ENCODE peak calls at places on chromosomes 5 and 9, in ten cellular contexts. D, U, R, B, T, K, I, S, M and Y are unnamed samples.

GRCh38 chr9:5767968-5768932 is 64.7 kb downstream of the ERMP1 start:
- DNase-seq in D (no peak), U (no peak), R (no peak), B (no peak), T (no peak), K (no peak), I (no peak), S (no peak), M (no peak), Y (no peak)

GRCh38 chr5:53071738-53072137 is 37.8 kb downstream of the MOCS2 start:
- DNase-seq in D (no peak), U (no peak), R (no peak), B (no peak), T (no peak), K (peak), I (no peak), S (no peak), M (no peak), Y (no peak)

GRCh38 chr9:81906656-81907055 is 21.6 kb upstream of the SPATA31D4 start:
- DNase-seq in D (no peak), U (no peak), R (no peak), B (no peak), T (no peak), K (peak), I (no peak), S (no peak), M (no peak), Y (no peak)

GRCh38 chr5:82405166-82405565 is 127.0 kb upstream of the RPS23 start:
- DNase-seq in D (no peak), U (no peak), R (no peak), B (no peak), T (no peak), K (peak), I (no peak), S (no peak), M (no peak), Y (no peak)

GRCh38 chr5:75992677-75993582 is 90.3 kb upstream of the SV2C start:
- DNase-seq in D (no peak), U (no peak), R (no peak), B (no peak), T (no peak), K (no peak), I (no peak), S (no peak), M (no peak), Y (no peak)

GRCh38 chr5:10145922-10146321 is 103.8 kb downstream of the ATPSCKMT start:
- DNase-seq in D (peak), U (no peak), R (no peak), B (no peak), T (no peak), K (peak), I (no peak), S (no peak), M (no peak), Y (no peak)

GRCh38 chr9:91572044-91572443 is 148.4 kb upstream of the NFIL3 start:
- DNase-seq in D (no peak), U (no peak), R (no peak), B (no peak), T (no peak), K (peak), I (no peak), S (peak), M (no peak), Y (no peak)

GRCh38 chr5:91296691-91297143 is 86.4 kb downstream of the ARRDC3 start:
- DNase-seq in D (peak), U (no peak), R (no peak), B (no peak), T (peak), K (no peak), I (peak), S (no peak), M (no peak), Y (peak)

GRCh38 chr9:96619491-96620154 is at the start of gene CDC14B:
- DNase-seq in D (peak), U (peak), R (peak), B (peak), T (peak), K (peak), I (peak), S (peak), M (peak), Y (peak)

GRCh38 chr9:122095010-122095767 is 2.1 kb upstream of the TTLL11 start:
- DNase-seq in D (peak), U (no peak), R (peak), B (no peak), T (no peak), K (peak), I (peak), S (peak), M (no peak), Y (peak)

GRCh38 chr9:135905380-135906282 is 1.7 kb downstream of the CAMSAP1 start:
- DNase-seq in D (no peak), U (peak), R (peak), B (no peak), T (no peak), K (peak), I (no peak), S (no peak), M (no peak), Y (peak)

GRCh38 chr9:99181621-99182020 is 40.1 kb downstream of the ALG2 start:
- DNase-seq in D (no peak), U (no peak), R (no peak), B (no peak), T (no peak), K (peak), I (no peak), S (no peak), M (no peak), Y (no peak)

GRCh38 chr5:107272509-107272908 is 398.2 kb downstream of the EFNA5 start:
- DNase-seq in D (no peak), U (no peak), R (no peak), B (no peak), T (no peak), K (no peak), I (no peak), S (no peak), M (no peak), Y (no peak)
- TF ChIP-seq CTCF in D (no peak), U (no peak), R (no peak), B (no peak), T (no peak), K (no peak), I (no peak), S (no peak), M (no peak), Y (no peak)

DNA sequence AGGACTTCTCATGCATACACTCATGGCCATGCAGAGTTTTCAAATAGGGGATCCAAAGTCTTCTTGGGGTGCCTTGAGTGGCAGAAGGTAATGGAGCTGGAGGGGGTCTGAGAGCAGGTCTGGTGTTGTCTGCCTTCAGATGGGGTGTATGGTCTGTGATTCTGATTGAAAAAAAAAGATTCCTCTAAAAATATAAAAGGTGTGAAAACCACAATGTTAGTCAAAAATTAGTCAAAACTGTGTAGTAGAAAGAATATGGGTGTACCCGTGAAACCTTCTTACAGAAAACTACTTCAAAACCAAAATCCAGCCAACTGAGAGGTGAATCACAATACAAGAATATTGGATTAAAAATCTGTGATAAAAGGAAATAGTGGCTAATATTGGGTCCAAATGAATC is 20.1 kb downstream of the DOCK2 start:
- DNase-seq in D (no peak), U (no peak), R (no peak), B (no peak), T (no peak), K (no peak), I (no peak), S (no peak), M (no peak), Y (no peak)
- H3K4me3 ChIP-seq in D (no peak), U (no peak), R (no peak), B (no peak), T (no peak), K (no peak), I (no peak), S (no peak), M (no peak), Y (no peak)

GRCh38 chr5:137753986-137754235 is 252 bp downstream of the HNRNPA0 start:
- DNase-seq in D (no peak), U (no peak), R (no peak), B (no peak), T (no peak), K (no peak), I (no peak), S (no peak), M (no peak), Y (no peak)

GRCh38 chr5:137754961-137755762 is 999 bp upstream of the HNRNPA0 start:
- DNase-seq in D (no peak), U (no peak), R (no peak), B (no peak), T (no peak), K (no peak), I (no peak), S (no peak), M (no peak), Y (peak)

GRCh38 chr5:137752873-137753226 is 1.3 kb downstream of the HNRNPA0 start:
- DNase-seq in D (peak), U (no peak), R (no peak), B (no peak), T (no peak), K (no peak), I (no peak), S (peak), M (no peak), Y (peak)

GRCh38 chr5:137753227-137753985 is 757 bp downstream of the HNRNPA0 start:
- DNase-seq in D (no peak), U (peak), R (peak), B (peak), T (no peak), K (no peak), I (peak), S (peak), M (peak), Y (peak)

DNA sequence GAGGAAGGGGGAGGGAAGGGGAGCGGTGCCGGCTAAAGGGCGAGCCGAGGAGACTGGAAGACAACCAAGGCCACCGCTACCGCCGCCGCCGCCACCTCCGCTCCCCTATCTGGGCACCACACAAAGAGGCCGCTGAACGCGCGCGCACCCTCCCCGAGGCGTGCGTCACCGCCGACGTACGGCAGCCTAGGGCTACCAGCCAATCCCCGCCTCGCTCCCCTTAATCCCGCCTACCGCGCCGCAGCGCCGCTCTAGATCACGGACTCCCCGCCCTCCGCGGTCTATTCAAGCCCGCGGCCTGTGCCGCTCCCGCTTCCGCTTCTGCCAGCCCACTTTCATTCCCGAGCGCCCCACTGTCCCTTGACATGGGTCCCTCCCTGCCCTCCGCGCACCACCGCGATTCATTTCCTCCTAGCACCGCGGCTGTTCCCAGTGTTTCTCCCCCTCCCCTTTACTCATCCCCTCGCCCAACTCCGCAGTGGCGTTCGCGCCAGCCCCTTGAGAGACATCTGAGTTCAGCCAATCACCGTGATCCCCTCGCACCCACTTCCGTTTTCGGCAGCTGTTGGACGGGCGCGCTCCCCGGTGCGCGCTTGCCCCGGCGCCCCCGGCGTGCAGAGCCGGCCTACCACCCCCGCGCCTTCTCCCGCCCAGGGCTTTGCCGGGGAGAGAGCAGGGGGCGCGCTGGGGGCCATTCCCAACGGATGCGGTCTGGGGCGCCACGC is at the start of gene HNRNPA0:
- DNase-seq in D (peak), U (peak), R (peak), B (peak), T (peak), K (peak), I (peak), S (peak), M (peak), Y (peak)
- TF ChIP-seq POLR2A in D (peak), U (peak), R (peak), B (peak), T (peak), K (peak), I (peak), S (peak), M (peak), Y (peak)

GRCh38 chr9:37126214-37126788 is 5.9 kb downstream of the ZCCHC7 start:
- DNase-seq in D (no peak), U (no peak), R (no peak), B (no peak), T (no peak), K (peak), I (no peak), S (no peak), M (no peak), Y (no peak)
- TF ChIP-seq CTCF in D (no peak), U (no peak), R (no peak), B (no peak), T (no peak), K (no peak), I (no peak), S (no peak), M (no peak), Y (no peak)